ENCODE peak calls at places on chromosomes 2 and 18, in six cellular contexts. One of them, this sample, is unnamed.

GRCh38 chr2:146952691-146953090 is 892.1 kb upstream of the ACVR2A start:
- DNase-seq in heart left ventricle: no peak
- DNase-seq in sigmoid colon: no peak
- DNase-seq in CD8-positive, alpha-beta memory T cell: no peak
- DNase-seq in neural progenitor cell: no peak
- DNase-seq in upper lobe of right lung: no peak
- DNase-seq in this sample: no peak

GRCh38 chr2:27217173-27218121 is at the start of gene CAD:
- DNase-seq in heart left ventricle: peak; percentile 87
- DNase-seq in sigmoid colon: peak; percentile 93
- DNase-seq in CD8-positive, alpha-beta memory T cell: peak; percentile 80
- DNase-seq in neural progenitor cell: peak; percentile 96
- DNase-seq in upper lobe of right lung: peak; percentile 95
- DNase-seq in this sample: peak; percentile 86

GRCh38 chr2:101986804-101987740 is 4.7 kb upstream of the IL1R2 start:
- DNase-seq in heart left ventricle: no peak
- DNase-seq in sigmoid colon: no peak
- DNase-seq in CD8-positive, alpha-beta memory T cell: peak; percentile 61
- DNase-seq in neural progenitor cell: no peak
- DNase-seq in upper lobe of right lung: no peak
- DNase-seq in this sample: no peak

GRCh38 chr2:225157052-225157451 is 114.8 kb upstream of the DOCK10 start:
- DNase-seq in heart left ventricle: no peak
- DNase-seq in sigmoid colon: no peak
- DNase-seq in CD8-positive, alpha-beta memory T cell: no peak
- DNase-seq in neural progenitor cell: no peak
- DNase-seq in upper lobe of right lung: no peak
- DNase-seq in this sample: no peak

GRCh38 chr18:23920054-23920453 is 94.5 kb upstream of the TTC39C start:
- DNase-seq in heart left ventricle: no peak
- DNase-seq in sigmoid colon: no peak
- DNase-seq in CD8-positive, alpha-beta memory T cell: no peak
- DNase-seq in neural progenitor cell: no peak
- DNase-seq in upper lobe of right lung: no peak
- DNase-seq in this sample: no peak

GRCh38 chr18:25826823-25827617 is 263.4 kb downstream of the SS18 start:
- DNase-seq in heart left ventricle: no peak
- DNase-seq in sigmoid colon: no peak
- DNase-seq in CD8-positive, alpha-beta memory T cell: no peak
- DNase-seq in neural progenitor cell: no peak
- DNase-seq in upper lobe of right lung: no peak
- DNase-seq in this sample: peak; percentile 82

GRCh38 chr2:160075171-160075570 is 12.8 kb upstream of the PLA2R1 start:
- DNase-seq in heart left ventricle: no peak
- DNase-seq in sigmoid colon: no peak
- DNase-seq in CD8-positive, alpha-beta memory T cell: no peak
- DNase-seq in neural progenitor cell: no peak
- DNase-seq in upper lobe of right lung: no peak
- DNase-seq in this sample: no peak

GRCh38 chr2:196431076-196431475 is 208.4 kb upstream of the CCDC150 start:
- DNase-seq in heart left ventricle: no peak
- DNase-seq in sigmoid colon: no peak
- DNase-seq in CD8-positive, alpha-beta memory T cell: no peak
- DNase-seq in neural progenitor cell: no peak
- DNase-seq in upper lobe of right lung: no peak
- DNase-seq in this sample: no peak

GRCh38 chr2:21251216-21251971 is 127.6 kb downstream of the TDRD15 start:
- DNase-seq in heart left ventricle: no peak
- DNase-seq in sigmoid colon: no peak
- DNase-seq in CD8-positive, alpha-beta memory T cell: no peak
- DNase-seq in neural progenitor cell: no peak
- DNase-seq in upper lobe of right lung: no peak
- DNase-seq in this sample: no peak

GRCh38 chr2:161067846-161068245 is 92.4 kb upstream of the TANK start:
- DNase-seq in heart left ventricle: no peak
- DNase-seq in sigmoid colon: no peak
- DNase-seq in CD8-positive, alpha-beta memory T cell: no peak
- DNase-seq in neural progenitor cell: no peak
- DNase-seq in upper lobe of right lung: no peak
- DNase-seq in this sample: no peak

GRCh38 chr2:241609859-241610793 is 26.8 kb downstream of the THAP4 start:
- DNase-seq in heart left ventricle: peak; percentile 84
- DNase-seq in sigmoid colon: peak; percentile 93
- DNase-seq in CD8-positive, alpha-beta memory T cell: peak; percentile 91
- DNase-seq in neural progenitor cell: peak; percentile 97
- DNase-seq in upper lobe of right lung: peak; percentile 96
- DNase-seq in this sample: peak; percentile 65

GRCh38 chr2:159262904-159263303 is 23.6 kb downstream of the WDSUB1 start:
- DNase-seq in heart left ventricle: peak; percentile 25
- DNase-seq in sigmoid colon: no peak
- DNase-seq in CD8-positive, alpha-beta memory T cell: no peak
- DNase-seq in neural progenitor cell: no peak
- DNase-seq in upper lobe of right lung: no peak
- DNase-seq in this sample: no peak

GRCh38 chr2:60821587-60822302 is 59.6 kb upstream of the REL start:
- DNase-seq in heart left ventricle: no peak
- DNase-seq in sigmoid colon: no peak
- DNase-seq in CD8-positive, alpha-beta memory T cell: no peak
- DNase-seq in neural progenitor cell: no peak
- DNase-seq in upper lobe of right lung: no peak
- DNase-seq in this sample: no peak

GRCh38 chr2:150610670-150611279 is 123.3 kb upstream of the RND3 start:
- DNase-seq in heart left ventricle: no peak
- DNase-seq in sigmoid colon: no peak
- DNase-seq in CD8-positive, alpha-beta memory T cell: no peak
- DNase-seq in neural progenitor cell: peak; percentile 55
- DNase-seq in upper lobe of right lung: no peak
- DNase-seq in this sample: peak; percentile 66

GRCh38 chr2:190942697-190943096 is 62.1 kb downstream of the GLS start:
- DNase-seq in heart left ventricle: no peak
- DNase-seq in sigmoid colon: no peak
- DNase-seq in CD8-positive, alpha-beta memory T cell: no peak
- DNase-seq in neural progenitor cell: no peak
- DNase-seq in upper lobe of right lung: no peak
- DNase-seq in this sample: no peak

GRCh38 chr2:107545851-107546250 is 280.8 kb upstream of the RGPD4 start:
- DNase-seq in heart left ventricle: no peak
- DNase-seq in sigmoid colon: no peak
- DNase-seq in CD8-positive, alpha-beta memory T cell: no peak
- DNase-seq in neural progenitor cell: no peak
- DNase-seq in upper lobe of right lung: no peak
- DNase-seq in this sample: no peak

GRCh38 chr18:53796042-53796729 is 428.3 kb downstream of the MBD2 start:
- DNase-seq in heart left ventricle: no peak
- DNase-seq in sigmoid colon: no peak
- DNase-seq in CD8-positive, alpha-beta memory T cell: no peak
- DNase-seq in neural progenitor cell: no peak
- DNase-seq in upper lobe of right lung: no peak
- DNase-seq in this sample: peak; percentile 44

GRCh38 chr2:119205001-119205669 is 18.5 kb upstream of the STEAP3 start:
- DNase-seq in heart left ventricle: no peak
- DNase-seq in sigmoid colon: no peak
- DNase-seq in CD8-positive, alpha-beta memory T cell: no peak
- DNase-seq in neural progenitor cell: no peak
- DNase-seq in upper lobe of right lung: no peak
- DNase-seq in this sample: no peak

GRCh38 chr2:119212139-119212800 is 11.4 kb upstream of the STEAP3 start:
- DNase-seq in heart left ventricle: no peak
- DNase-seq in sigmoid colon: no peak
- DNase-seq in CD8-positive, alpha-beta memory T cell: no peak
- DNase-seq in neural progenitor cell: no peak
- DNase-seq in upper lobe of right lung: no peak
- DNase-seq in this sample: no peak

GRCh38 chr2:119206201-119206600 is 17.4 kb upstream of the STEAP3 start:
- DNase-seq in heart left ventricle: no peak
- DNase-seq in sigmoid colon: no peak
- DNase-seq in CD8-positive, alpha-beta memory T cell: no peak
- DNase-seq in neural progenitor cell: no peak
- DNase-seq in upper lobe of right lung: no peak
- DNase-seq in this sample: no peak

GRCh38 chr2:119207447-119207846 is 16.2 kb upstream of the STEAP3 start:
- DNase-seq in heart left ventricle: no peak
- DNase-seq in sigmoid colon: no peak
- DNase-seq in CD8-positive, alpha-beta memory T cell: no peak
- DNase-seq in neural progenitor cell: no peak
- DNase-seq in upper lobe of right lung: no peak
- DNase-seq in this sample: no peak

GRCh38 chr2:119208791-119209203 is 14.8 kb upstream of the STEAP3 start:
- DNase-seq in heart left ventricle: no peak
- DNase-seq in sigmoid colon: no peak
- DNase-seq in CD8-positive, alpha-beta memory T cell: no peak
- DNase-seq in neural progenitor cell: no peak
- DNase-seq in upper lobe of right lung: no peak
- DNase-seq in this sample: no peak
- H3K4me1 ChIP-seq in heart left ventricle: no peaks in the 10 kb centered on the region
- H3K4me1 ChIP-seq in sigmoid colon: no peaks in the 10 kb centered on the region
- H3K4me1 ChIP-seq in CD8-positive, alpha-beta memory T cell: no peaks in the 10 kb centered on the region
- H3K4me1 ChIP-seq in neural progenitor cell: peaks cover 9% of the 10 kb centered on the region
- H3K4me1 ChIP-seq in upper lobe of right lung: no peaks in the 10 kb centered on the region
- H3K4me1 ChIP-seq in this sample: no peaks in the 10 kb centered on the region

DNA sequence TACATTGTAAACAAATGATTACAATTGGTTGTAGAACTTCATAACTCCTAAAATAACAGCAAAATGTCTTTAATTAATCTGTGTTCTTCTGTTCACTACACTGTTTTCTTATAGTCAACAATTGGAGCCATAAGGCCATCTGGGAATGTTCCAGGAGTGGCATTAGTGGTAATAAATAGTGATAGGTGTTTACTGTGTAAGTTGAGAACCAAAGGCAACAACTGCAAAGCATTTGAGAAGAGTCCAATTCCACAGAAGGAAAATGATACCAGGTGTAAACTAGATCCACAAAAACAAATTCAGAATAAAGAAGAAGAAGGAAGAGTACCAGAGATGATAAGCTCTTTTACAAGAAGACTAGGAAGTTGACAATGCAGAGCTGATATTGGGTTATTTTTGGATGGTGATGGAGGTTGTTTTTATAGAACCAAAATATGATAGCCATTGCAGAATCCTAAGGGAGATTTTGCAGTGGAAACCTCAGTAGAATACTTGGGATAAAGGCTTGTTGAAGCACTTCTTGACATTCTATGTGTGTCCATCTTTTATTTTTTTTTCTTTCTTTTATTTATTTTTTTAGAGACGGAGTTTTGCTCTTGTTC is 52.9 kb downstream of the ANTXR1 start:
- DNase-seq in heart left ventricle: no peak
- DNase-seq in sigmoid colon: no peak
- DNase-seq in CD8-positive, alpha-beta memory T cell: no peak
- DNase-seq in neural progenitor cell: no peak
- DNase-seq in upper lobe of right lung: no peak
- DNase-seq in this sample: no peak
- H3K27ac ChIP-seq in heart left ventricle: peak overlapping the region; percentile 68
- H3K27ac ChIP-seq in sigmoid colon: no peak overlapping the region
- H3K27ac ChIP-seq in CD8-positive, alpha-beta memory T cell: no peak overlapping the region
- H3K27ac ChIP-seq in neural progenitor cell: no peak overlapping the region
- H3K27ac ChIP-seq in upper lobe of right lung: no peak overlapping the region
- H3K27ac ChIP-seq in this sample: no peak overlapping the region

DNA sequence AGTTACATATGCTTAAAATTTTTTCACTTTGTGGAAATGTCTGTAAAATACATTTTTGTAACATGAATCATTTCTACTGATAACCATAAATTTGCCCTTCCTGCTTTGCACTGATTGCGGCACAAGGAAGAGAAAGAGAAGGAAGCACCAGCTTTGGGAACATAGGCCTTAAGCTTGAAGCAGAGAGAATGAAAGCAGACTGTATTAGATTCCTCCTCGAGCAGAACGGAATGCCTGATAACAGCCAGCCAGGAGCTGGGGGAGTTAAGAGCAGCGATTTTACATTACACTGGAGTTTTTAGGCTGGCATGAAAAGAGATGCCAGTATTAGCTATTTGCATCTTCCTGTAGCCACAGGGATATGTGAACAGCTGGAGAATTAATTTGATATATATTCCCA is 33.5 kb downstream of the CRIM1 start:
- DNase-seq in heart left ventricle: no peak
- DNase-seq in sigmoid colon: no peak
- DNase-seq in CD8-positive, alpha-beta memory T cell: no peak
- DNase-seq in neural progenitor cell: no peak
- DNase-seq in upper lobe of right lung: no peak
- DNase-seq in this sample: no peak
- H3K4me1 ChIP-seq in heart left ventricle: peaks cover 49% of the 10 kb centered on the region
- H3K4me1 ChIP-seq in sigmoid colon: peaks cover 54% of the 10 kb centered on the region
- H3K4me1 ChIP-seq in CD8-positive, alpha-beta memory T cell: no peaks in the 10 kb centered on the region
- H3K4me1 ChIP-seq in neural progenitor cell: peaks cover 8% of the 10 kb centered on the region
- H3K4me1 ChIP-seq in upper lobe of right lung: peaks cover 17% of the 10 kb centered on the region
- H3K4me1 ChIP-seq in this sample: peaks cover 60% of the 10 kb centered on the region

GRCh38 chr18:58829263-58829662 is 35.4 kb upstream of the ZNF532 start:
- DNase-seq in heart left ventricle: no peak
- DNase-seq in sigmoid colon: no peak
- DNase-seq in CD8-positive, alpha-beta memory T cell: no peak
- DNase-seq in neural progenitor cell: no peak
- DNase-seq in upper lobe of right lung: no peak
- DNase-seq in this sample: no peak

GRCh38 chr18:58828399-58829121 is 36.1 kb upstream of the ZNF532 start:
- DNase-seq in heart left ventricle: no peak
- DNase-seq in sigmoid colon: no peak
- DNase-seq in CD8-positive, alpha-beta memory T cell: no peak
- DNase-seq in neural progenitor cell: no peak
- DNase-seq in upper lobe of right lung: no peak
- DNase-seq in this sample: no peak

GRCh38 chr18:58827425-58827824 is 37.3 kb upstream of the ZNF532 start:
- DNase-seq in heart left ventricle: no peak
- DNase-seq in sigmoid colon: no peak
- DNase-seq in CD8-positive, alpha-beta memory T cell: no peak
- DNase-seq in neural progenitor cell: no peak
- DNase-seq in upper lobe of right lung: no peak
- DNase-seq in this sample: no peak

GRCh38 chr18:58831610-58832009 is 33.1 kb upstream of the ZNF532 start:
- DNase-seq in heart left ventricle: no peak
- DNase-seq in sigmoid colon: no peak
- DNase-seq in CD8-positive, alpha-beta memory T cell: no peak
- DNase-seq in neural progenitor cell: no peak
- DNase-seq in upper lobe of right lung: no peak
- DNase-seq in this sample: no peak

GRCh38 chr18:58827886-58828285 is 36.8 kb upstream of the ZNF532 start:
- DNase-seq in heart left ventricle: no peak
- DNase-seq in sigmoid colon: no peak
- DNase-seq in CD8-positive, alpha-beta memory T cell: no peak
- DNase-seq in neural progenitor cell: no peak
- DNase-seq in upper lobe of right lung: no peak
- DNase-seq in this sample: no peak
- H3K27ac ChIP-seq in heart left ventricle: no peak overlapping the region
- H3K27ac ChIP-seq in sigmoid colon: no peak overlapping the region
- H3K27ac ChIP-seq in CD8-positive, alpha-beta memory T cell: no peak overlapping the region
- H3K27ac ChIP-seq in neural progenitor cell: no peak overlapping the region
- H3K27ac ChIP-seq in upper lobe of right lung: no peak overlapping the region
- H3K27ac ChIP-seq in this sample: no peak overlapping the region

GRCh38 chr2:47237375-47238357 is 82.6 kb upstream of the STPG4 start:
- DNase-seq in heart left ventricle: peak; percentile 56
- DNase-seq in sigmoid colon: no peak
- DNase-seq in CD8-positive, alpha-beta memory T cell: no peak
- DNase-seq in neural progenitor cell: no peak
- DNase-seq in upper lobe of right lung: no peak
- DNase-seq in this sample: no peak
- H3K4me1 ChIP-seq in heart left ventricle: no peaks in the 10 kb centered on the region
- H3K4me1 ChIP-seq in sigmoid colon: peaks cover 8% of the 10 kb centered on the region
- H3K4me1 ChIP-seq in CD8-positive, alpha-beta memory T cell: no peaks in the 10 kb centered on the region
- H3K4me1 ChIP-seq in neural progenitor cell: peaks cover 47% of the 10 kb centered on the region
- H3K4me1 ChIP-seq in upper lobe of right lung: no peaks in the 10 kb centered on the region
- H3K4me1 ChIP-seq in this sample: peaks cover 11% of the 10 kb centered on the region

This sample was measured in SJSA1.